ENCODE peak calls at places on chromosome 21, in six cellular contexts. One of them, this sample, is unnamed.

GRCh38 chr21:32494946-32495703 is 82.6 kb downstream of the EVA1C start:
- DNase-seq in AG10803: peak; percentile 64
- DNase-seq in RWPE1: peak; percentile 36
- DNase-seq in adrenal gland: no peak
- DNase-seq in GM20000: no peak
- DNase-seq in omental fat pad: no peak
- DNase-seq in this sample: no peak

GRCh38 chr21:32727478-32727727 is 410 bp downstream of the SYNJ1 start:
- DNase-seq in AG10803: no peak
- DNase-seq in RWPE1: no peak
- DNase-seq in adrenal gland: peak; percentile 49
- DNase-seq in GM20000: no peak
- DNase-seq in omental fat pad: no peak
- DNase-seq in this sample: no peak

GRCh38 chr21:45970674-45971486 is 10.7 kb upstream of the COL6A1 start:
- DNase-seq in AG10803: no peak
- DNase-seq in RWPE1: peak; percentile 41
- DNase-seq in adrenal gland: peak; percentile 53
- DNase-seq in GM20000: peak; percentile 78
- DNase-seq in omental fat pad: no peak
- DNase-seq in this sample: peak; percentile 74

GRCh38 chr21:46093668-46094400 is 4.1 kb upstream of the COL6A2 start:
- DNase-seq in AG10803: no peak
- DNase-seq in RWPE1: no peak
- DNase-seq in adrenal gland: no peak
- DNase-seq in GM20000: no peak
- DNase-seq in omental fat pad: peak; percentile 13
- DNase-seq in this sample: peak; percentile 10

GRCh38 chr21:44836666-44837471 is 19.0 kb upstream of the SUMO3 start:
- DNase-seq in AG10803: peak; percentile 35
- DNase-seq in RWPE1: no peak
- DNase-seq in adrenal gland: no peak
- DNase-seq in GM20000: no peak
- DNase-seq in omental fat pad: no peak
- DNase-seq in this sample: no peak

GRCh38 chr21:27507695-27508094 is 540.8 kb upstream of the ADAMTS5 start:
- DNase-seq in AG10803: peak; percentile 17
- DNase-seq in RWPE1: no peak
- DNase-seq in adrenal gland: no peak
- DNase-seq in GM20000: no peak
- DNase-seq in omental fat pad: no peak
- DNase-seq in this sample: no peak

GRCh38 chr21:45516071-45516670 is 26.1 kb downstream of the SLC19A1 start:
- DNase-seq in AG10803: no peak
- DNase-seq in RWPE1: no peak
- DNase-seq in adrenal gland: no peak
- DNase-seq in GM20000: no peak
- DNase-seq in omental fat pad: no peak
- DNase-seq in this sample: no peak

GRCh38 chr21:33286076-33286475 is 19.9 kb downstream of the IL10RB start:
- DNase-seq in AG10803: no peak
- DNase-seq in RWPE1: no peak
- DNase-seq in adrenal gland: no peak
- DNase-seq in GM20000: no peak
- DNase-seq in omental fat pad: no peak
- DNase-seq in this sample: no peak

GRCh38 chr21:46431884-46432488 is 26.7 kb upstream of the DIP2A start:
- DNase-seq in AG10803: no peak
- DNase-seq in RWPE1: no peak
- DNase-seq in adrenal gland: no peak
- DNase-seq in GM20000: no peak
- DNase-seq in omental fat pad: no peak
- DNase-seq in this sample: no peak

GRCh38 chr21:25188639-25189038 is 418.6 kb downstream of the MRPL39 start:
- DNase-seq in AG10803: no peak
- DNase-seq in RWPE1: no peak
- DNase-seq in adrenal gland: no peak
- DNase-seq in GM20000: peak; percentile 19
- DNase-seq in omental fat pad: no peak
- DNase-seq in this sample: peak; percentile 15

GRCh38 chr21:20814090-20814489 is 184.1 kb upstream of the NCAM2 start:
- DNase-seq in AG10803: no peak
- DNase-seq in RWPE1: no peak
- DNase-seq in adrenal gland: no peak
- DNase-seq in GM20000: no peak
- DNase-seq in omental fat pad: no peak
- DNase-seq in this sample: no peak

GRCh38 chr21:39568380-39568779 is 44.4 kb upstream of the B3GALT5 start:
- DNase-seq in AG10803: no peak
- DNase-seq in RWPE1: no peak
- DNase-seq in adrenal gland: no peak
- DNase-seq in GM20000: no peak
- DNase-seq in omental fat pad: no peak
- DNase-seq in this sample: no peak

GRCh38 chr21:44552681-44553080 is 1.4 kb upstream of the KRTAP10-2 start:
- DNase-seq in AG10803: no peak
- DNase-seq in RWPE1: no peak
- DNase-seq in adrenal gland: no peak
- DNase-seq in GM20000: no peak
- DNase-seq in omental fat pad: no peak
- DNase-seq in this sample: no peak

GRCh38 chr21:31931644-31932469 is 59.0 kb downstream of the HUNK start:
- DNase-seq in AG10803: no peak
- DNase-seq in RWPE1: no peak
- DNase-seq in adrenal gland: no peak
- DNase-seq in GM20000: no peak
- DNase-seq in omental fat pad: no peak
- DNase-seq in this sample: no peak

GRCh38 chr21:45873418-45873817 is 108.2 kb upstream of the COL6A1 start:
- DNase-seq in AG10803: no peak
- DNase-seq in RWPE1: no peak
- DNase-seq in adrenal gland: no peak
- DNase-seq in GM20000: no peak
- DNase-seq in omental fat pad: no peak
- DNase-seq in this sample: no peak

GRCh38 chr21:17527240-17527639 is 14.4 kb downstream of the CXADR start:
- DNase-seq in AG10803: no peak
- DNase-seq in RWPE1: peak; percentile 11
- DNase-seq in adrenal gland: no peak
- DNase-seq in GM20000: no peak
- DNase-seq in omental fat pad: no peak
- DNase-seq in this sample: no peak

GRCh38 chr21:43716376-43717165 is 2.4 kb upstream of the PDXK start:
- DNase-seq in AG10803: peak; percentile 82
- DNase-seq in RWPE1: no peak
- DNase-seq in adrenal gland: no peak
- DNase-seq in GM20000: peak; percentile 69
- DNase-seq in omental fat pad: no peak
- DNase-seq in this sample: peak; percentile 63

GRCh38 chr21:38646213-38646837 is 148.0 kb upstream of the ERG start:
- DNase-seq in AG10803: peak; percentile 37
- DNase-seq in RWPE1: peak; percentile 90
- DNase-seq in adrenal gland: no peak
- DNase-seq in GM20000: no peak
- DNase-seq in omental fat pad: no peak
- DNase-seq in this sample: no peak

GRCh38 chr21:31397515-31397926 is 53.5 kb upstream of the TIAM1 start:
- DNase-seq in AG10803: no peak
- DNase-seq in RWPE1: no peak
- DNase-seq in adrenal gland: no peak
- DNase-seq in GM20000: no peak
- DNase-seq in omental fat pad: no peak
- DNase-seq in this sample: no peak

GRCh38 chr21:17467829-17468228 is 45.0 kb upstream of the CXADR start:
- DNase-seq in AG10803: no peak
- DNase-seq in RWPE1: no peak
- DNase-seq in adrenal gland: no peak
- DNase-seq in GM20000: no peak
- DNase-seq in omental fat pad: no peak
- DNase-seq in this sample: no peak

GRCh38 chr21:38136201-38136600 is 120.6 kb upstream of the KCNJ15 start:
- DNase-seq in AG10803: peak; percentile 42
- DNase-seq in RWPE1: peak; percentile 20
- DNase-seq in adrenal gland: no peak
- DNase-seq in GM20000: no peak
- DNase-seq in omental fat pad: no peak
- DNase-seq in this sample: no peak

GRCh38 chr21:21806711-21807597 is 808.7 kb downstream of the NCAM2 start:
- DNase-seq in AG10803: no peak
- DNase-seq in RWPE1: no peak
- DNase-seq in adrenal gland: no peak
- DNase-seq in GM20000: no peak
- DNase-seq in omental fat pad: no peak
- DNase-seq in this sample: no peak

GRCh38 chr21:45387506-45387905 is 17.5 kb upstream of the COL18A1 start:
- DNase-seq in AG10803: no peak
- DNase-seq in RWPE1: no peak
- DNase-seq in adrenal gland: peak; percentile 13
- DNase-seq in GM20000: no peak
- DNase-seq in omental fat pad: no peak
- DNase-seq in this sample: no peak

GRCh38 chr21:38297193-38297592 is 40.4 kb downstream of the KCNJ15 start:
- DNase-seq in AG10803: peak; percentile 88
- DNase-seq in RWPE1: no peak
- DNase-seq in adrenal gland: no peak
- DNase-seq in GM20000: no peak
- DNase-seq in omental fat pad: no peak
- DNase-seq in this sample: no peak

GRCh38 chr21:31514598-31514997 is 144.9 kb upstream of the SOD1 start:
- DNase-seq in AG10803: no peak
- DNase-seq in RWPE1: no peak
- DNase-seq in adrenal gland: no peak
- DNase-seq in GM20000: no peak
- DNase-seq in omental fat pad: no peak
- DNase-seq in this sample: no peak

GRCh38 chr21:44425895-44426662 is 29.2 kb upstream of the LRRC3 start:
- DNase-seq in AG10803: no peak
- DNase-seq in RWPE1: no peak
- DNase-seq in adrenal gland: no peak
- DNase-seq in GM20000: no peak
- DNase-seq in omental fat pad: no peak
- DNase-seq in this sample: no peak

GRCh38 chr21:17045214-17045835 is 467.5 kb upstream of the CXADR start:
- DNase-seq in AG10803: peak; percentile 24
- DNase-seq in RWPE1: no peak
- DNase-seq in adrenal gland: no peak
- DNase-seq in GM20000: no peak
- DNase-seq in omental fat pad: no peak
- DNase-seq in this sample: no peak

GRCh38 chr21:43740497-43741156 is 21.7 kb downstream of the PDXK start:
- DNase-seq in AG10803: peak; percentile 49
- DNase-seq in RWPE1: peak; percentile 79
- DNase-seq in adrenal gland: no peak
- DNase-seq in GM20000: no peak
- DNase-seq in omental fat pad: no peak
- DNase-seq in this sample: no peak

GRCh38 chr21:45581322-45581712 is 39.1 kb upstream of the SLC19A1 start:
- DNase-seq in AG10803: no peak
- DNase-seq in RWPE1: no peak
- DNase-seq in adrenal gland: peak; percentile 13
- DNase-seq in GM20000: no peak
- DNase-seq in omental fat pad: no peak
- DNase-seq in this sample: no peak

GRCh38 chr21:41429305-41429704 is 3.3 kb downstream of the MX1 start:
- DNase-seq in AG10803: no peak
- DNase-seq in RWPE1: no peak
- DNase-seq in adrenal gland: no peak
- DNase-seq in GM20000: no peak
- DNase-seq in omental fat pad: no peak
- DNase-seq in this sample: no peak
- TF ChIP-seq CTCF in AG10803: no peak
- TF ChIP-seq CTCF in RWPE1: no peak
- TF ChIP-seq CTCF in adrenal gland: no peak
- TF ChIP-seq CTCF in GM20000: no peak
- TF ChIP-seq CTCF in omental fat pad: no peak
- TF ChIP-seq CTCF in this sample: no peak

GRCh38 chr21:29168874-29169273 is 38.4 kb downstream of the MAP3K7CL start:
- DNase-seq in AG10803: no peak
- DNase-seq in RWPE1: peak; percentile 70
- DNase-seq in adrenal gland: no peak
- DNase-seq in GM20000: no peak
- DNase-seq in omental fat pad: no peak
- DNase-seq in this sample: no peak
- TF ChIP-seq CTCF in AG10803: no peak
- TF ChIP-seq CTCF in RWPE1: no peak
- TF ChIP-seq CTCF in adrenal gland: no peak
- TF ChIP-seq CTCF in GM20000: no peak
- TF ChIP-seq CTCF in omental fat pad: no peak
- TF ChIP-seq CTCF in this sample: no peak

GRCh38 chr21:14553422-14553821 is 7.3 kb upstream of the SAMSN1 start:
- DNase-seq in AG10803: no peak
- DNase-seq in RWPE1: no peak
- DNase-seq in adrenal gland: no peak
- DNase-seq in GM20000: no peak
- DNase-seq in omental fat pad: no peak
- DNase-seq in this sample: no peak

GRCh38 chr21:14557413-14557812 is 11.3 kb upstream of the SAMSN1 start:
- DNase-seq in AG10803: no peak
- DNase-seq in RWPE1: no peak
- DNase-seq in adrenal gland: no peak
- DNase-seq in GM20000: peak; percentile 10
- DNase-seq in omental fat pad: no peak
- DNase-seq in this sample: no peak

GRCh38 chr21:14551741-14552140 is 5.6 kb upstream of the SAMSN1 start:
- DNase-seq in AG10803: no peak
- DNase-seq in RWPE1: no peak
- DNase-seq in adrenal gland: no peak
- DNase-seq in GM20000: no peak
- DNase-seq in omental fat pad: no peak
- DNase-seq in this sample: no peak

GRCh38 chr21:14559144-14559543 is 13.0 kb upstream of the SAMSN1 start:
- DNase-seq in AG10803: no peak
- DNase-seq in RWPE1: no peak
- DNase-seq in adrenal gland: no peak
- DNase-seq in GM20000: peak; percentile 12
- DNase-seq in omental fat pad: no peak
- DNase-seq in this sample: no peak

DNA sequence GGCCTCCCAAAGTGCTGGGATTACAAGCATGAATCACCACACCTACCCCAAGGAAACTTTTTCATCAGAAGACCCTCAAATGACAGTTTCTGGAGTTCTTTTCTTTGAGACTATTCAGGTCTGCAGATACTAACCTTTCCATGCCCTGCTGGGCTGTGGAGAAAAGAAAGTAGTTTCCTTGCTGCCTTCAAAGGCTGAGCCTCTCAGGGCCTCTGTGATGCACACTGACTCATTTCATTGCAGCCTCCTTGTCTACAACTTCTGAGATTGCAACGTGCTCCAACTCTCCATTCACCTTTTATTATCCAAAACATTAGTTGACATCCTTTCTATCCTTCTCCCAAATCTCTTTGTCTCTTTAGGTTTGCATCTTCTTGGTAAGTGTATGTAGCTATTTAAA is 8.8 kb upstream of the SAMSN1 start:
- DNase-seq in AG10803: no peak
- DNase-seq in RWPE1: no peak
- DNase-seq in adrenal gland: no peak
- DNase-seq in GM20000: no peak
- DNase-seq in omental fat pad: no peak
- DNase-seq in this sample: no peak
- TF ChIP-seq CTCF in AG10803: no peak
- TF ChIP-seq CTCF in RWPE1: no peak
- TF ChIP-seq CTCF in adrenal gland: no peak
- TF ChIP-seq CTCF in GM20000: no peak
- TF ChIP-seq CTCF in omental fat pad: no peak
- TF ChIP-seq CTCF in this sample: no peak

GRCh38 chr21:15062566-15062965 is 2.2 kb downstream of the NRIP1 start:
- DNase-seq in AG10803: no peak
- DNase-seq in RWPE1: peak; percentile 4
- DNase-seq in adrenal gland: no peak
- DNase-seq in GM20000: peak; percentile 42
- DNase-seq in omental fat pad: no peak
- DNase-seq in this sample: peak; percentile 10
- TF ChIP-seq CTCF in AG10803: peak; percentile 2
- TF ChIP-seq CTCF in RWPE1: peak; percentile 26
- TF ChIP-seq CTCF in adrenal gland: no peak
- TF ChIP-seq CTCF in GM20000: no peak
- TF ChIP-seq CTCF in omental fat pad: no peak
- TF ChIP-seq CTCF in this sample: no peak

This sample was measured in GM10248.